ENCODE peak calls at places on chromosomes 6 and 20, in four cellular contexts. P is astrocyte of the spinal cord; A is activated CD4-positive, CD25-positive, alpha-beta regulatory T cell; I is T-helper 2 cell. N is an unnamed sample.

GRCh38 chr20:56422131-56422823 is 10.2 kb downstream of the CASS4 start:
- DNase-seq in P (peak; percentile 93), I (no peak), A (no peak), N (peak; percentile 90)

GRCh38 chr6:96907498-96907897 is 9.8 kb upstream of the NDUFAF4 start:
- DNase-seq in A (no peak), P (no peak), I (no peak), N (no peak)

GRCh38 chr20:49166534-49167449 is 21.3 kb downstream of the STAU1 start:
- DNase-seq in P (no peak), A (no peak), I (no peak), N (no peak)

GRCh38 chr6:125924169-125924568 is 32.4 kb upstream of the HINT3 start:
- DNase-seq in A (no peak), P (no peak), I (no peak), N (no peak)

GRCh38 chr20:605237-605636 is 4.9 kb downstream of the TCF15 start:
- DNase-seq in P (no peak), I (no peak), A (no peak), N (no peak)

GRCh38 chr6:89527634-89528033 is 94.7 kb downstream of the ANKRD6 start:
- DNase-seq in P (no peak), I (no peak), A (no peak), N (no peak)

GRCh38 chr20:59231124-59231804 is 67.6 kb downstream of the ZNF831 start:
- DNase-seq in P (no peak), A (no peak), I (no peak), N (no peak)

GRCh38 chr6:10312445-10312844 is 102.4 kb downstream of the TFAP2A start:
- DNase-seq in A (no peak), I (no peak), P (no peak), N (no peak)

GRCh38 chr6:125951323-125951722 is 5.2 kb upstream of the HINT3 start:
- DNase-seq in I (no peak), P (no peak), A (no peak), N (no peak)

GRCh38 chr6:146027586-146028249 is 1.1 kb upstream of the GRM1 start:
- DNase-seq in I (no peak), P (no peak), A (no peak), N (no peak)

GRCh38 chr6:63317641-63318040 is 2.1 kb downstream of the LGSN start:
- DNase-seq in P (no peak), I (no peak), A (no peak), N (no peak)

N was measured in LHCN-M2.